ENCODE peak calls at places on chromosomes 7 and 10, in four cellular contexts. F is fibroblast of the aortic adventitia; W is GM13977; K is CD4-positive, alpha-beta T cell. X is an unnamed sample.

GRCh38 chr10:132601567-132601966 is 64.0 kb downstream of the INPP5A start:
- DNase-seq in F (no peak), W (no peak), K (no peak), X (no peak)

GRCh38 chr10:130141038-130141437 is 4.8 kb downstream of the GLRX3 start:
- DNase-seq in F (no peak), W (no peak), K (no peak), X (no peak)

GRCh38 chr10:84415539-84416244 is 87.3 kb downstream of the CCSER2 start:
- DNase-seq in F (no peak), W (no peak), K (no peak), X (no peak)

GRCh38 chr7:91826377-91826776 is 54.1 kb downstream of the MTERF1 start:
- DNase-seq in F (peak), W (no peak), K (no peak), X (no peak)

GRCh38 chr7:45027774-45028114 is 27.7 kb downstream of the CCM2 start:
- DNase-seq in F (no peak), W (no peak), K (no peak), X (no peak)

GRCh38 chr10:73859441-73860049 is 14.8 kb downstream of the CAMK2G start:
- DNase-seq in F (no peak), W (no peak), K (peak), X (no peak)

GRCh38 chr10:71045188-71045841 is 156.9 kb upstream of the PCBD1 start:
- DNase-seq in F (no peak), W (no peak), K (no peak), X (no peak)

GRCh38 chr10:115167716-115168115 is 74.6 kb downstream of the ATRNL1 start:
- DNase-seq in F (no peak), W (no peak), K (no peak), X (no peak)

GRCh38 chr10:95543459-95543858 is 17.7 kb downstream of the SORBS1 start:
- DNase-seq in F (no peak), W (no peak), K (no peak), X (no peak)

GRCh38 chr10:112370424-112370819 is 3.5 kb upstream of the ACSL5 start:
- DNase-seq in F (no peak), W (no peak), K (no peak), X (no peak)

GRCh38 chr10:117168135-117168674 is 29.1 kb upstream of the KCNK18 start:
- DNase-seq in F (no peak), W (peak), K (peak), X (no peak)

GRCh38 chr10:119543814-119544642 is 1.5 kb upstream of the RGS10 start:
- DNase-seq in F (peak), W (no peak), K (no peak), X (no peak)

GRCh38 chr10:77393821-77394501 is 243.6 kb downstream of the KCNMA1 start:
- DNase-seq in F (no peak), W (no peak), K (no peak), X (no peak)

GRCh38 chr10:717458-717857 is 28.0 kb upstream of the DIP2C start:
- DNase-seq in F (no peak), W (no peak), K (no peak), X (no peak)

GRCh38 chr7:98250789-98251188 is 1.2 kb downstream of the TECPR1 start:
- DNase-seq in F (no peak), W (peak), K (peak), X (no peak)

GRCh38 chr10:47098964-47099363 is 187.7 kb downstream of the PTPN20 start:
- DNase-seq in F (no peak), W (no peak), K (no peak), X (no peak)

GRCh38 chr10:60796481-60796880 is 18.2 kb downstream of the CDK1 start:
- DNase-seq in F (no peak), W (no peak), K (no peak), X (no peak)

X was measured in RCC 7860.